ENCODE peak calls at places on chromosomes 1 and 21, in four cellular contexts. F is cardiac muscle cell, G is upper lobe of left lung, X is astrocyte. V is an unnamed sample.

GRCh38 chr1:9155879-9156278 is 27.0 kb upstream of the GPR157 start:
- DNase-seq in X (no peak), G (no peak), F (no peak), V (no peak)

GRCh38 chr1:151504252-151504651 is 6.9 kb upstream of the CGN start:
- DNase-seq in F (peak; percentile 59), X (no peak), G (no peak), V (no peak)

GRCh38 chr1:100606438-100606837 is 68.5 kb downstream of the GPR88 start:
- DNase-seq in G (no peak), F (peak; percentile 81), X (peak; percentile 44), V (no peak)

GRCh38 chr1:226351709-226352108 is 42.7 kb upstream of the LIN9 start:
- DNase-seq in F (no peak), X (no peak), G (no peak), V (no peak)

GRCh38 chr1:231160851-231161710 is 777 bp upstream of the TRIM67 start:
- DNase-seq in F (no peak), G (peak; percentile 72), X (no peak), V (no peak)

GRCh38 chr1:182617734-182618288 is 13.6 kb upstream of the RGS16 start:
- DNase-seq in F (peak; percentile 38), G (no peak), X (peak; percentile 52), V (peak; percentile 49)

GRCh38 chr1:6588128-6588892 is 8.5 kb downstream of the ZBTB48 start:
- DNase-seq in F (no peak), X (no peak), G (peak; percentile 74), V (no peak)

GRCh38 chr1:164440222-164440621 is 118.8 kb upstream of the PBX1 start:
- DNase-seq in X (peak; percentile 3), F (peak; percentile 69), G (no peak), V (peak; percentile 77)

GRCh38 chr1:244341455-244342450 is 110.0 kb downstream of the ADSS2 start:
- DNase-seq in F (peak; percentile 27), X (peak; percentile 49), G (no peak), V (peak; percentile 48)

GRCh38 chr21:39863111-39863510 is 4.1 kb upstream of the PCP4 start:
- DNase-seq in G (no peak), F (no peak), X (peak; percentile 46), V (peak; percentile 94)

GRCh38 chr1:7768583-7768982 is 2.5 kb upstream of the VAMP3 start:
- DNase-seq in G (no peak), X (no peak), F (no peak), V (no peak)

GRCh38 chr21:41446571-41446970 is 20.5 kb downstream of the MX1 start:
- DNase-seq in F (no peak), G (no peak), X (no peak), V (no peak)

GRCh38 chr1:228218513-228219244 is 10.8 kb downstream of the OBSCN start:
- DNase-seq in F (no peak), X (no peak), G (peak; percentile 22), V (no peak)

GRCh38 chr1:24929091-24929875 is 793 bp downstream of the RUNX3 start:
- DNase-seq in G (peak; percentile 90), F (peak; percentile 9), X (no peak), V (no peak)

GRCh38 chr1:90778487-90778886 is 61.4 kb upstream of the BARHL2 start:
- DNase-seq in X (no peak), G (no peak), F (no peak), V (no peak)

GRCh38 chr1:228938248-228938891 is 203.1 kb downstream of the RHOU start:
- DNase-seq in F (no peak), X (no peak), G (no peak), V (peak; percentile 46)

GRCh38 chr1:108046021-108046420 is 81.0 kb upstream of the VAV3 start:
- DNase-seq in G (no peak), X (no peak), F (no peak), V (no peak)

GRCh38 chr21:33308586-33309490 is 15.9 kb upstream of the IFNAR1 start:
- DNase-seq in X (peak; percentile 28), F (peak; percentile 61), G (no peak), V (no peak)

GRCh38 chr1:58929667-58930325 is 145.9 kb upstream of the JUN start:
- DNase-seq in X (no peak), F (no peak), G (peak; percentile 67), V (no peak)

GRCh38 chr1:42157667-42158066 is 4.5 kb downstream of the GUCA2B start:
- DNase-seq in X (no peak), G (no peak), F (no peak), V (no peak)

GRCh38 chr1:154342836-154343472 is 17.6 kb downstream of the ATP8B2 start:
- DNase-seq in X (no peak), F (no peak), G (peak; percentile 82), V (peak; percentile 17)

GRCh38 chr1:62294211-62294610 is 25.0 kb downstream of the KANK4 start:
- DNase-seq in X (no peak), F (peak; percentile 17), G (no peak), V (no peak)

GRCh38 chr1:47935856-47936255 is 61.3 kb downstream of the TRABD2B start:
- DNase-seq in F (no peak), G (no peak), X (no peak), V (no peak)

GRCh38 chr1:226657788-226658537 is 81.1 kb downstream of the ITPKB start:
- DNase-seq in X (no peak), G (no peak), F (no peak), V (no peak)

GRCh38 chr1:80274256-80274655 is 1267.7 kb upstream of the ADGRL4 start:
- DNase-seq in X (no peak), F (no peak), G (no peak), V (no peak)

GRCh38 chr1:20115916-20116315 is 3.4 kb downstream of the PLA2G2D start:
- DNase-seq in G (no peak), F (no peak), X (no peak), V (no peak)

GRCh38 chr1:168372307-168372706 is 91.6 kb downstream of the TBX19 start:
- DNase-seq in F (no peak), G (no peak), X (no peak), V (no peak)

GRCh38 chr1:210347112-210347511 is 18.4 kb downstream of the HHAT start:
- DNase-seq in F (no peak), X (peak; percentile 52), G (no peak), V (no peak)

GRCh38 chr1:54028306-54029251 is 10.6 kb upstream of the LDLRAD1 start:
- DNase-seq in X (peak; percentile 23), F (peak; percentile 12), G (no peak), V (no peak)

GRCh38 chr1:2386636-2387611 is 4.4 kb downstream of the MORN1 start:
- DNase-seq in G (no peak), F (no peak), X (no peak), V (no peak)

GRCh38 chr1:197106869-197107268 is 39.6 kb downstream of the ASPM start:
- DNase-seq in G (no peak), X (no peak), F (no peak), V (no peak)

DNA sequence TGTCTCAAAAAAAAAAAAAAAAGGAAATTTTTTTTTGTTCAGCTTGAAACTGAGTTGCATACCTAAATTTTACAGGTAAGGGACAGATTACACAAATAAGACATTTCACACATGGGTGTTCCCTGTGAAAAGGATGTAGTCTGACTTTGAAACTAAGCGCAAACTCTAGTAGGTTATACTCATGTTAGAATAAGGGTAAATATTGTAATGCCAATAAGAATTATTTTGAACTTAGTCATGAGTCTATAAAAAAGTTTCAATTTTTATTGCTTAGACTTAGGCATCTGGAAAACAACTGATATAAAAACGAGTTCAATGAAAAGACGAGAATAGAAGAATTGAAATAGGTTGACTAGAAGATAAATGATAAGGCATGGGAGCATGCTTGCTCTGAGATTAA is 122.3 kb downstream of the HMCN1 start:
- DNase-seq in X (no peak), G (no peak), F (no peak), V (no peak)
- H3K4me3 ChIP-seq in X (no peak overlapping the region), G (no peak overlapping the region), F (no peak overlapping the region), V (no peak overlapping the region)

DNA sequence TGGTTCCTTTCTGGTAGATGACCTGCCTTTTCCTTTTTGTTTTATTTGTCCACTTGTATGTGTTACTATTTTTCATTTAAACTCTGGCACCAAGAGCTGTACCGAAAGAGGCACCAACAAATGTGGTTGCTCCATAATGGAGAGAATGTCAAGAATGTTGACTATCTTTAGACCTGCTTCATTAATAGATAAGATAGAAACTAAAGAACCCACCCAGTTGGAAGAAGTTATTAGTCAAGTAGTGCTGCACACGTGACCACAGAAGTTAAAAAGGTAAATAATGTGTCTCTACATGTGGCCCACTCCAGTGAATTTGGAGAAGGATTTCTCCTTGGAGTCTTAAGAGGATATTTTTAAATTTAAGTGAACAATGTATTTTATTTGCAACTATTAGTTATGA is 9.3 kb downstream of the ATP1A1 start:
- DNase-seq in F (peak; percentile 74), G (no peak), X (peak; percentile 71), V (no peak)
- H3K4me1 ChIP-seq in F (peaks cover 73% of the 10 kb centered on the region), G (peaks cover 83% of the 10 kb centered on the region), X (peaks cover 28% of the 10 kb centered on the region), V (peaks cover 92% of the 10 kb centered on the region)

DNA sequence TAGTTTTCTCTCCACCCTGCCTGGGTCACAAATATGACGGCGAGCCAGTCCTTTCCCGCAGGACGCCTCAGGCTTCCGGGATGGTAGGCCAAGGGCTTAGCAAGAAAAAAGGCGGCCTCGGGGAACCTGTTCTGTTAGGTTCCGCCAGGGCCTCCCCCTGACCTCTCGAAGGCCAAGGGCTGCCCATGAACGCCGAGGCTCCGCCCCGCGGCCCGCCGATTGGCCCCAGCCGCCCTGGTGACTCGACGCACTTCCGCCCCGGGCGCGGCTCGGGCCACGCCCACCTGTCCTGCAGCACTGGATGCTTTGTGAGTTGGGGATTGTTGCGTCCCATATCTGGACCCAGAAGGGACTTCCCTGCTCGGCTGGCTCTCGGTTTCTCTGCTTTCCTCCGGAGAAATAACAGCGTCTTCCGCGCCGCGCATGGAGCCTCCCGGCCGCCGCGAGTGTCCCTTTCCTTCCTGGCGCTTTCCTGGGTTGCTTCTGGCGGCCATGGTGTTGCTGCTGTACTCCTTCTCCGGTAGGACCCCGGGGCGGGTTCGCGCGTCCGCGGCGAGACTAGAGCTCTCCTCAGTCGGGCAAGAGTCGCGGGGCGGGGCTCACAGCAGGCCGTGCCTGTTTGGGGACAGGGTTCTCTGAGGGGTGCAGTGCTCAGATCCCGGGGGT is at the start of gene CD46:
- DNase-seq in F (peak; percentile 95), X (peak; percentile 83), G (peak; percentile 100), V (peak; percentile 98)
- TF ChIP-seq CTCF in F (no peak), X (no peak), G (no peak), V (no peak)

GRCh38 chr1:45216200-45216541 is 9.8 kb upstream of the ZSWIM5 start:
- DNase-seq in X (no peak), F (no peak), G (no peak), V (no peak)
- H3K4me3 ChIP-seq in X (no peak overlapping the region), F (no peak overlapping the region), G (no peak overlapping the region), V (no peak overlapping the region)

GRCh38 chr1:30755746-30756145 is 1.8 kb downstream of the LAPTM5 start:
- DNase-seq in X (no peak), F (no peak), G (no peak), V (no peak)
- H3K4me1 ChIP-seq in X (peaks cover 20% of the 10 kb centered on the region), F (peaks cover 1% of the 10 kb centered on the region), G (peaks cover 38% of the 10 kb centered on the region), V (no peaks in the 10 kb centered on the region)

GRCh38 chr1:190957565-190957964 is 479.9 kb upstream of the BRINP3 start:
- DNase-seq in F (peak; percentile 10), G (no peak), X (no peak), V (no peak)
- TF ChIP-seq CTCF in F (no peak), G (no peak), X (no peak), V (no peak)

V was measured in thyroid gland.